ENCODE peak calls at places on chromosomes 11 and 22, in five cellular contexts. B is brain microvascular endothelial cell, Q is pancreas, J is transverse colon, A is HAP-1. W is an unnamed sample.

GRCh38 chr11:120147094-120147949 is 9.4 kb upstream of the TRIM29 start:
- DNase-seq in A (no peak), J (no peak), B (no peak), Q (no peak), W (no peak)

GRCh38 chr11:119684361-119685072 is 44.5 kb downstream of the NECTIN1 start:
- DNase-seq in Q (no peak), J (no peak), A (no peak), B (peak), W (no peak)

GRCh38 chr11:87722756-87723599 is 452.3 kb downstream of the RAB38 start:
- DNase-seq in A (peak), B (peak), Q (no peak), J (peak), W (peak)

GRCh38 chr11:69799582-69799981 is 19.6 kb downstream of the FGF3 start:
- DNase-seq in A (peak), B (peak), Q (no peak), J (no peak), W (peak)

GRCh38 chr11:13220148-13220547 is 57.4 kb upstream of the BMAL1 start:
- DNase-seq in J (no peak), Q (no peak), B (no peak), A (no peak), W (no peak)

GRCh38 chr11:131478341-131478740 is 107.9 kb downstream of the NTM start:
- DNase-seq in Q (no peak), B (no peak), J (no peak), A (no peak), W (no peak)

GRCh38 chr11:121711900-121712424 is 259.2 kb upstream of the SORL1-AS1 start:
- DNase-seq in A (no peak), B (peak), Q (no peak), J (no peak), W (peak)

GRCh38 chr11:56093008-56093407 is at the start of gene OR8I2:
- DNase-seq in J (no peak), A (no peak), Q (no peak), B (no peak), W (no peak)

GRCh38 chr11:113447621-113448310 is 27.4 kb downstream of the DRD2 start:
- DNase-seq in J (no peak), Q (no peak), A (no peak), B (peak), W (peak)

GRCh38 chr22:29143848-29144785 is 61.6 kb upstream of the EMID1 start:
- DNase-seq in Q (no peak), B (no peak), J (no peak), A (no peak), W (no peak)

GRCh38 chr11:77144854-77145428 is 16.9 kb downstream of the MYO7A start:
- DNase-seq in Q (no peak), B (no peak), A (no peak), J (peak), W (no peak)

GRCh38 chr22:44147821-44148574 is 32.7 kb upstream of the PARVG start:
- DNase-seq in Q (no peak), J (peak), B (peak), A (no peak), W (peak)

GRCh38 chr11:5809905-5810792 is 1.4 kb downstream of the OR52N2 start:
- DNase-seq in B (no peak), A (no peak), J (no peak), Q (no peak), W (no peak)

GRCh38 chr11:101583180-101584128 is at the start of gene TRPC6:
- DNase-seq in A (no peak), B (peak), J (peak), Q (no peak), W (peak)

GRCh38 chr11:73024646-73025045 is 117.5 kb downstream of the FCHSD2 start:
- DNase-seq in A (no peak), Q (no peak), B (no peak), J (no peak), W (no peak)

GRCh38 chr11:109695696-109696095 is 273.7 kb downstream of the C11orf87 start:
- DNase-seq in A (no peak), B (peak), Q (no peak), J (no peak), W (no peak)

GRCh38 chr11:72522186-72522585 is 87.9 kb upstream of the CLPB start:
- DNase-seq in J (no peak), Q (no peak), A (no peak), B (no peak), W (no peak)

GRCh38 chr11:118104491-118104890 is 17.7 kb upstream of the SMIM35 start:
- DNase-seq in A (no peak), Q (no peak), B (no peak), J (no peak), W (no peak)

GRCh38 chr11:62143727-62144126 is 19.9 kb downstream of the INCENP start:
- DNase-seq in B (no peak), J (no peak), Q (no peak), A (no peak), W (no peak)

GRCh38 chr11:197741-198235 is 4.9 kb downstream of the SCGB1C1 start:
- DNase-seq in A (no peak), J (no peak), B (no peak), Q (no peak), W (no peak)
- H3K4me3 ChIP-seq in A (no peak), J (no peak), B (no peak), Q (no peak), W (no peak)

GRCh38 chr11:1028616-1029015 is 7.9 kb downstream of the MUC6 start:
- DNase-seq in B (no peak), J (no peak), Q (no peak), A (no peak), W (no peak)

GRCh38 chr11:1029686-1030085 is 6.8 kb downstream of the MUC6 start:
- DNase-seq in B (no peak), Q (no peak), J (no peak), A (no peak), W (no peak)

GRCh38 chr11:1030086-1030485 is 6.4 kb downstream of the MUC6 start:
- DNase-seq in J (no peak), Q (no peak), B (no peak), A (no peak), W (no peak)

GRCh38 chr11:1028291-1028540 is 8.3 kb downstream of the MUC6 start:
- DNase-seq in Q (no peak), B (no peak), A (no peak), J (no peak), W (no peak)

DNA sequence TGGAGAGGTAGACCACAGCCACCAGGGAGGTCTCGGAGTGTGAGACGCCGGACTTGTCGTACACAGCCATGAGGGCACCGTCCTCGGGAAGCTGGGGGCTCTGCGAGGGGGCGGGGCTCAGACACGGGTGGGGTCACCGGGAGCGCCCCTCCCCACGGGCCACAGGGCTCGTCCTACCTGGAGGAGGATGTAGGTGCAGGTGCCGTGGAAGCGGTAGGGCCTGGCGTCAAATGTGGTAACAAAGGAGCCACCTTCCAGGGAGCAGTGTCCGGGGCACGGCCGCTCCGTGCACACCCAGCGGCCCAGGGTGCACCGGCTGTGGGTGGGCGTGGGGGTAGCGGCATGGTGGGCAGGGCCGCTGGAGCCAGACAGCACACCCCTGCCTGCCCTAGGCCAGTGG is 7.5 kb downstream of the MUC6 start:
- DNase-seq in J (no peak), B (no peak), Q (no peak), A (no peak), W (no peak)
- H3K4me3 ChIP-seq in J (no peak), B (no peak), Q (no peak), A (no peak), W (no peak)

GRCh38 chr11:103700605-103701004 is 335.8 kb upstream of the DDI1 start:
- DNase-seq in B (peak), A (no peak), Q (no peak), J (no peak), W (peak)
- H3K4me3 ChIP-seq in B (no peak), A (no peak), Q (no peak), J (no peak), W (no peak)

GRCh38 chr11:79441159-79441875 is 487 bp upstream of the TENM4 start:
- DNase-seq in B (no peak), Q (no peak), A (no peak), J (no peak), W (no peak)
- H3K4me3 ChIP-seq in B (peak), Q (no peak), A (peak), J (peak), W (peak)

GRCh38 chr11:106379265-106379664 is 301.8 kb downstream of the AASDHPPT start:
- DNase-seq in A (no peak), B (no peak), J (no peak), Q (no peak), W (no peak)
- H3K4me3 ChIP-seq in A (no peak), B (no peak), J (no peak), Q (no peak), W (no peak)

DNA sequence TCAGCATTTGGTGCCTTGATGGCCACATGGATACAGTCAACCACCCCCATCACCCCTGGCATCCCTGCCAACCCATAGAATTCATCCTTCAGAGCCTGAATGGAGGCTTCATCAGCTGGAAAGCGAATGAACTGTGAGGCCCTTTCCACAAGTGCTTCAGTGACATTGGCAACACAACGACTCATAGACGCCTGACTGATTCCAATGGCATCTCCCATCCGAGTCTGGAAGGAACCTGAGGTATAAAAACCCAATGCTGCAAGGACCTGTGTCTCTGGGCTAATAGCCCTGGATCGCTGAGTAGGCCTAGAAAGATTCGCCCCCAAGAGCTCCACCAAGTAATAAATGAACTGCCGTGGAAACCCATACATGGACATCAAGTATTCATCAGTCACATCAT is 1.3 kb downstream of the HARBI1 start:
- DNase-seq in A (no peak), J (no peak), B (peak), Q (no peak), W (no peak)
- H3K4me3 ChIP-seq in A (no peak), J (no peak), B (no peak), Q (no peak), W (no peak)

GRCh38 chr22:16609548-16610261 is 17.1 kb upstream of the CCT8L2 start:
- DNase-seq in J (no peak), Q (no peak), A (no peak), B (no peak), W (no peak)

GRCh38 chr22:16603448-16603768 is 10.8 kb upstream of the CCT8L2 start:
- DNase-seq in Q (no peak), B (no peak), J (no peak), A (peak), W (no peak)

DNA sequence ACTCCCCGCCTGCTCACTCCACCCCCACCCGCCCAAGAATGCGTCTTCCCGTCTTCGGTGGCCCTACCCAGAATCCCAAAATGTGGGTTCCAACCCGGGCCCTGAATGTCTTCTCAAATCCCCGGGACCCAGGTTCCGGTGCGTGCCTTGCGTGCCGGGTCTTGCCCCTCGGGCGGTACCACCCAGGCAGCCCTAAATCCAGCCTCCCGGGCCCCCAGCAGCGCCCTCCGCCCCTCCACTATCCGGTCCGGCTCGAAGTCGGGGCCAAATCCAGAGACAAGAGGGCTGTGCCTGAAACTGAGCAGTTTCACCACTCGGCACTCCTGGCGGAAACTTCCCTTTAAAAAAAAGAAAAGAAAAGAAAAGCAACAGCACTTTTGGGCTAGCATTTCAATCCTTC is 16.3 kb upstream of the CCT8L2 start:
- DNase-seq in A (no peak), J (no peak), B (no peak), Q (no peak), W (no peak)
- H3K4me3 ChIP-seq in A (no peak), J (no peak), B (no peak), Q (no peak), W (no peak)

DNA sequence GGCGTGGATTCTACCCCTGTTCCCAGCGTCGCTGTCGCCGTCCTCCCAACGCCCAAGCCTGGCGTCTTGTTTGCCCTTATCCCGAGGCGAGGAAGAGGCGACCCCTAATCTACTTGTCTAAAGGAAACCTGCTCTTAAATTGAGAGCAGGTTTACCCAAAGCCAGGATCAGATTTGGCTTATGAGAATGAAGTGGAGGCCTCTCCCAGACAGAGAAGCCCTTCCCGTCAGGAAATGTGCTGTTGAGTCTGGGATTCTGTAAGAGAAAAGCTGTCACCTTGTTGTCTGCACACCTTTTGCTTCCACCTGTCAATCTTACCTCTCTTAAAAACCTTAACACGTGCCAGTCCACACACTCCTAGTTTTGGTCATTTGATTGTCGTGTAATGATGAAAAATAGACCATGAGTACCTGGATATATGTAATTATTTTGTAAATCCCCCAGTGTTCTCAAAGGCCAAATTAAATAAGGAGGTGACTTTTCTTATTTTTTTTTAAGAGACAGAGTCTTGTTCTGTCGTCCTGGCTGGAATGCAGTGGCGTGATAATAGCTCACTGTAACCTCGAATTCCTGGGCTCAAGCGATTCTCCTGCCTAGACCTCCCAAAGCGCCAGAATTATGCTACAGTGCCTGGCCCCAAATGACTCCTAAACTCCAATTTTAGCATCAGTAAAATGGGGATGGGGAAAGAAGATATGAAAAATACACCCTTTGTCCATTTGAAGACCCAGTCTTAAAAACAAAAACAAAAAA is 627 bp downstream of the GTF2H1 start:
- DNase-seq in A (no peak), Q (no peak), J (no peak), B (no peak), W (no peak)
- H3K4me3 ChIP-seq in A (peak), Q (peak), J (peak), B (peak), W (peak)

GRCh38 chr11:34359548-34359891 is 1.7 kb upstream of the ABTB2 start:
- DNase-seq in B (no peak), J (no peak), A (no peak), Q (no peak), W (no peak)
- H3K4me3 ChIP-seq in B (no peak), J (peak), A (peak), Q (no peak), W (peak)

DNA sequence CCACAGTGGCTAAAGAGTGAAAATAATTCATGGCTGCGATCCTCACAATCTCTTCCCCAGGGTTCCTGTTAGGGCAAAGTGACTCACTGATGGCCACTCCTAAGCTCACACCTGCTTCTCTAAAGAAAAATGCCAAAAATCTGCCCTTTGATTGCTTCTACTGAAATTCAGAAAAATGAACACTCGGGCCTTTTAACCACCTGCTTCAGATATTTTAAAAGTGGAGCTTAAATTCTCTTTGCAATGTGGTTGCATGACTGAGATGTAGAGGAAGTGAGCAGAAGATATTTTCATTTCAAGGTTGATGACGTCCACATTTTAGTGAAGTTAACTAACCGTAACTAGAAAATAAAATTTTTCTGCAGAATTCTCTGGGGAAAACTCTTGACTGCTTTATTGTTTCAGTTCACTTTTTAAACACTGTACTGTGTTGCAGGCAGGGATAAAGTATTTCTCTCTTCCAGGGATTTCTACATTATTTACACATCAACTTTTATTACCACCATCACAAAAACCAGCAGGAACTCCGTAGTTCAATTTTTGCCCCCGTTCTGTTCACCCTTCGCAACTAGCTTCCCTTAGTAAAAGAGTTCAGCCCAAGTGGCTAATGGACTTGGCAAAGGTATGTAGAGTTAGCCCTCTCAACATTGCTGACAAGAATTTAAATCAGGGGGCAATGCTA is 8.5 kb downstream of the RAB30 start:
- DNase-seq in B (no peak), J (no peak), Q (no peak), A (no peak), W (peak)
- H3K4me3 ChIP-seq in B (no peak), J (no peak), Q (no peak), A (no peak), W (no peak)

W was measured in A673.